ENCODE peak calls at places on chromosome 5, in nine cellular contexts. E is cardiac muscle cell, A is NT2/D1, Y is A549, C is fibroblast of pulmonary artery, V is dorsolateral prefrontal cortex, U is heart right ventricle, L is kidney epithelial cell, B is BJ. N is an unnamed sample.

GRCh38 chr5:126234563-126235195 is 188.5 kb upstream of the GRAMD2B start:
- DNase-seq in Y (peak; percentile 19), U (no peak), B (no peak), A (peak; percentile 23), C (peak; percentile 24), V (no peak), E (peak; percentile 58), L (peak; percentile 32), N (no peak)

GRCh38 chr5:98209418-98209817 is 564.0 kb upstream of the RGMB start:
- DNase-seq in A (no peak), L (no peak), Y (no peak), E (no peak), C (no peak), V (no peak), U (no peak), B (no peak), N (no peak)

GRCh38 chr5:142735323-142736246 is 34.6 kb upstream of the ARHGAP26 start:
- DNase-seq in Y (no peak), U (no peak), B (no peak), L (no peak), E (no peak), A (no peak), C (no peak), V (no peak), N (no peak)

GRCh38 chr5:119312403-119312802 is 43.4 kb upstream of the TNFAIP8 start:
- DNase-seq in V (no peak), C (no peak), E (no peak), B (no peak), Y (no peak), U (no peak), A (no peak), L (no peak), N (no peak)

GRCh38 chr5:96687812-96688453 is 25.8 kb downstream of the CAST start:
- DNase-seq in B (no peak), L (no peak), Y (peak; percentile 72), A (no peak), U (no peak), E (peak; percentile 41), C (peak; percentile 80), V (no peak), N (no peak)

GRCh38 chr5:112694853-112695709 is 42.6 kb upstream of the APC start:
- DNase-seq in Y (no peak), L (peak; percentile 16), V (no peak), A (no peak), B (peak; percentile 53), U (no peak), E (no peak), C (peak; percentile 76), N (no peak)

GRCh38 chr5:107478068-107478641 is 192.6 kb downstream of the EFNA5 start:
- DNase-seq in U (no peak), V (no peak), L (no peak), B (no peak), C (no peak), A (no peak), Y (no peak), E (no peak), N (no peak)

GRCh38 chr5:108747111-108748009 is at the start of gene FER:
- DNase-seq in L (peak; percentile 68), Y (peak; percentile 78), C (peak; percentile 92), V (no peak), B (no peak), U (no peak), A (no peak), E (peak; percentile 44), N (no peak)

GRCh38 chr5:6768590-6769230 is 55.5 kb downstream of the TENT4A start:
- DNase-seq in Y (no peak), V (no peak), C (no peak), B (no peak), L (no peak), U (no peak), A (no peak), E (no peak), N (no peak)

GRCh38 chr5:134111741-134112647 is 2.5 kb upstream of the TCF7 start:
- DNase-seq in B (no peak), E (no peak), V (no peak), C (no peak), Y (no peak), L (no peak), A (no peak), U (no peak), N (no peak)

GRCh38 chr5:78526049-78526525 is 122.5 kb downstream of the LHFPL2 start:
- DNase-seq in L (peak; percentile 65), A (no peak), V (no peak), E (no peak), U (no peak), B (no peak), Y (peak; percentile 35), C (peak; percentile 82), N (no peak)

GRCh38 chr5:137619191-137619870 is 116.6 kb downstream of the KLHL3 start:
- DNase-seq in E (no peak), V (peak; percentile 60), C (peak; percentile 94), A (no peak), Y (no peak), L (peak; percentile 23), U (peak; percentile 76), B (peak; percentile 78), N (no peak)

GRCh38 chr5:173315495-173316352 is 12.5 kb downstream of the STC2 start:
- DNase-seq in V (no peak), L (peak; percentile 78), C (peak; percentile 86), Y (no peak), B (no peak), A (no peak), U (no peak), E (peak; percentile 67), N (no peak)
- H3K4me3 ChIP-seq in V (peak overlapping the region; percentile 2), L (no peak overlapping the region), C (no peak overlapping the region), Y (no peak overlapping the region), B (no peak overlapping the region), A (no peak overlapping the region), U (peak overlapping the region; percentile 2), E (no peak overlapping the region), N (no peak overlapping the region)

DNA sequence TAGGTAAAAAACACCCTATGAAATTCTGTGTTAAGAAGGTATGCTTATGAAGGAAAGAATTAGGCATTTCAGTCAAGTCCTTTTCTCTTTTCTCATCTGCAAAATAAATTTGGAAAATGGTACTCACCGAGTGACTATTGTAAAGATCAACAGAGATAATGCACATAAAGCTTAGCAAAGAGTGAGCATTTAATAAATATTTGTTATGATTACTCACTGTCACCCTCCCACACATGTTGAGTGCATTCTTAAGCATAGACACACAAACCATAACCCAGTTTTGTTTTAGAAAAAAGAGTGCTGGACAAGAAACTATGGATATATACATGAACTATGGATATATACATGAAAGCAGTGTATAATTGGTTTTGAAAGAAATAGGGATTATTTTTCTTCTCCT is 54.7 kb upstream of the PRLR start:
- DNase-seq in E (no peak), L (no peak), B (peak; percentile 54), V (no peak), U (no peak), C (peak; percentile 3), A (no peak), Y (no peak), N (no peak)
- H3K4me3 ChIP-seq in E (no peak overlapping the region), L (no peak overlapping the region), B (no peak overlapping the region), V (no peak overlapping the region), U (no peak overlapping the region), C (no peak overlapping the region), A (no peak overlapping the region), Y (no peak overlapping the region), N (no peak overlapping the region)

DNA sequence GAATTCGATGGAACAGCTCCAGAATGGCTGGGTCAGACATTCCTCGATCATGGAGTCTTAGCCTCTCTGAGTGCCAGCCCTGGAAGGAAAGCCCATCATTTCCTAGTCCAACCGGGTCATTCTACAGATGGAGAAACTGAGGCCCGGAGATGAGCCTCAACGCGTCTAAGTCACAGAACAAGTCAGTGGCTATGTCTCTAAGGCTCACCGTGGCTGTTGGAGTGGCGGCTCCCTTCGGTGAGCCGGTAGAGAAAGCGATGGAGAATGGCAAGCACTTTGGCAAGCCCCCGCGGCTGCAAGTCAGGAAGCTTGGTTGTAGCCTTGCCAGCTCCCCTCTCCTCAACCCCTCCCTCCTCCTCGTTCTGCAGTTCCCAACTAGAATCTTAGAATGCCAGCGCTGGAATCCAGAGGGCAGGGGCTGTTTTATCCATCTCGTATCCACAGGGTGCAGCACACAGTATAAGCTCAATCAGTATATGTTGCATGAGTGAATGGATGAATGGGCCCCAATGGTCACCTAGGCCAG is 428 bp upstream of the ARSI start:
- DNase-seq in B (no peak), A (no peak), L (no peak), V (no peak), U (no peak), Y (no peak), C (peak; percentile 72), E (no peak), N (no peak)
- H3K4me3 ChIP-seq in B (peak overlapping the region; percentile 33), A (peak overlapping the region; percentile 42), L (no peak overlapping the region), V (no peak overlapping the region), U (peak overlapping the region; percentile 24), Y (peak overlapping the region; percentile 58), C (no peak overlapping the region), E (no peak overlapping the region), N (peak overlapping the region; percentile 32)

GRCh38 chr5:74648835-74649286 is 8.3 kb upstream of the ENC1 start:
- DNase-seq in E (peak; percentile 66), Y (peak; percentile 65), V (no peak), U (no peak), A (no peak), L (no peak), B (no peak), C (peak; percentile 82), N (no peak)
- H3K4me3 ChIP-seq in E (no peak overlapping the region), Y (no peak overlapping the region), V (no peak overlapping the region), U (no peak overlapping the region), A (no peak overlapping the region), L (no peak overlapping the region), B (no peak overlapping the region), C (no peak overlapping the region), N (no peak overlapping the region)

GRCh38 chr5:157670662-157671591 is at the start of gene C5orf52:
- DNase-seq in E (peak; percentile 66), L (no peak), Y (peak; percentile 35), V (peak; percentile 50), B (no peak), A (no peak), U (peak; percentile 21), C (peak; percentile 20), N (peak; percentile 77)
- H3K4me3 ChIP-seq in E (peak within 1 kb of the TSS; percentile 48), L (peak within 1 kb of the TSS; percentile 79), Y (peak within 1 kb of the TSS; percentile 30), V (peak within 1 kb of the TSS; percentile 57), B (peak within 1 kb of the TSS; percentile 70), A (peak within 1 kb of the TSS; percentile 59), U (peak within 1 kb of the TSS; percentile 57), C (peak within 1 kb of the TSS; percentile 65), N (peak within 1 kb of the TSS; percentile 52)

N was measured in Peyer's patch.